ENCODE peak calls at places on chromosome 15, in eight cellular contexts. X is stimulated activated naive B cell treated with anti-CD40 and anti-IgM and Interleukin-4, amounts not matched to agents 10 μg/mL and 1 μg/mL and 100 μg/mL, for 72 hours; Z is HuH-7; C is MM.1S; H is activated naive CD8-positive, alpha-beta T cell treated with anti-CD3 and anti-CD28 coated beads, Interleukin-2, amount 50 U/mL, for 24 hours; Y is GM23248; G is stimulated activated CD4-positive, alpha-beta T cell treated with anti-CD3 and anti-CD28 coated beads, Interleukin-4, amount 100 ng/mL, for 24 hours; J is caudate nucleus. A is an unnamed sample.

GRCh38 chr15:94231728-94232086 is 346 bp downstream of the MCTP2 start:
- DNase-seq in X (no peak), Z (no peak), C (peak), H (peak), Y (peak), G (no peak), J (no peak), A (peak)

GRCh38 chr15:81763304-81763703 is 282.5 kb downstream of the MEX3B start:
- DNase-seq in X (no peak), Z (no peak), C (no peak), H (no peak), Y (no peak), G (no peak), J (no peak), A (no peak)

GRCh38 chr15:25863968-25864580 is 947 bp upstream of the ATP10A start:
- DNase-seq in X (no peak), Z (no peak), C (no peak), H (no peak), Y (peak), G (no peak), J (no peak), A (no peak)

GRCh38 chr15:80654299-80654698 is 40.8 kb upstream of the ABHD17C start:
- DNase-seq in X (no peak), Z (no peak), C (no peak), H (no peak), Y (no peak), G (no peak), J (no peak), A (no peak)

GRCh38 chr15:63968700-63969099 is 77.6 kb downstream of the DAPK2 start:
- DNase-seq in X (no peak), Z (no peak), C (no peak), H (no peak), Y (no peak), G (no peak), J (no peak), A (no peak)

GRCh38 chr15:43792761-43793493 is 807 bp downstream of the SERF2 start:
- DNase-seq in X (peak), Z (no peak), C (no peak), H (peak), Y (peak), G (peak), J (no peak), A (peak)

GRCh38 chr15:72176155-72176554 is 21.4 kb downstream of the GRAMD2A start:
- DNase-seq in X (no peak), Z (no peak), C (no peak), H (no peak), Y (no peak), G (no peak), J (no peak), A (no peak)

GRCh38 chr15:40567111-40567510 is 2.0 kb upstream of the RPUSD2 start:
- DNase-seq in X (no peak), Z (peak), C (no peak), H (no peak), Y (no peak), G (no peak), J (no peak), A (peak)

GRCh38 chr15:82554857-82555256 is 14.6 kb upstream of the RPS17 start:
- DNase-seq in X (no peak), Z (no peak), C (no peak), H (no peak), Y (peak), G (no peak), J (no peak), A (no peak)

GRCh38 chr15:39403674-39404117 is 177.2 kb upstream of the THBS1 start:
- DNase-seq in X (no peak), Z (no peak), C (no peak), H (no peak), Y (peak), G (no peak), J (no peak), A (no peak)

GRCh38 chr15:40878785-40879184 is 4.8 kb upstream of the RHOV start:
- DNase-seq in X (peak), Z (no peak), C (peak), H (no peak), Y (peak), G (peak), J (no peak), A (no peak)

GRCh38 chr15:63986751-63987341 is 59.4 kb downstream of the DAPK2 start:
- DNase-seq in X (peak), Z (no peak), C (no peak), H (no peak), Y (peak), G (no peak), J (no peak), A (no peak)

GRCh38 chr15:57477736-57478522 is 101.6 kb downstream of the CGNL1 start:
- DNase-seq in X (no peak), Z (peak), C (no peak), H (no peak), Y (no peak), G (no peak), J (no peak), A (peak)

A was measured in Caco-2.